ENCODE peak calls at places on chromosome 5, in eight cellular contexts. H is ovary, N is sigmoid colon, P is heart left ventricle, E is endothelial cell of umbilical vein, J is transverse colon, O is upper lobe of left lung, G is breast epithelium. Q is an unnamed sample.
A peak's percentile ranks its signal among the peaks of the same experiment; 100 is the strongest.

GRCh38 chr5:72955143-72955767 is 586 bp upstream of the FCHO2 start:
- DNase-seq in H (no peak), N (peak; percentile 91), P (peak; percentile 87), E (no peak), J (peak; percentile 78), O (peak; percentile 91), G (no peak), Q (peak; percentile 88)

GRCh38 chr5:130337179-130337888 is 433.1 kb downstream of the CHSY3 start:
- DNase-seq in H (no peak), N (no peak), P (no peak), E (peak; percentile 87), J (no peak), O (peak; percentile 17), G (no peak), Q (no peak)

GRCh38 chr5:150489358-150490295 is 18.3 kb upstream of the NDST1 start:
- DNase-seq in H (no peak), N (peak; percentile 62), P (no peak), E (no peak), J (peak; percentile 60), O (no peak), G (no peak), Q (no peak)

GRCh38 chr5:131628990-131629389 is 6.0 kb downstream of the RAPGEF6 start:
- DNase-seq in H (no peak), N (no peak), P (no peak), E (no peak), J (peak; percentile 17), O (no peak), G (no peak), Q (no peak)

GRCh38 chr5:141384471-141385267 is 2.1 kb downstream of the PCDHGA7 start:
- DNase-seq in H (no peak), N (no peak), P (no peak), E (no peak), J (no peak), O (no peak), G (no peak), Q (no peak)

GRCh38 chr5:167899490-167899889 is 392.0 kb upstream of the WWC1 start:
- DNase-seq in H (no peak), N (no peak), P (no peak), E (no peak), J (no peak), O (no peak), G (no peak), Q (no peak)

GRCh38 chr5:20678814-20679298 is 690.9 kb upstream of the CDH18 start:
- DNase-seq in H (no peak), N (no peak), P (no peak), E (no peak), J (no peak), O (no peak), G (no peak), Q (no peak)

GRCh38 chr5:133741396-133741795 is 129.1 kb upstream of the FSTL4 start:
- DNase-seq in H (no peak), N (no peak), P (no peak), E (no peak), J (no peak), O (no peak), G (no peak), Q (no peak)

GRCh38 chr5:108753877-108754276 is 6.2 kb downstream of the FER start:
- DNase-seq in H (no peak), N (no peak), P (no peak), E (no peak), J (no peak), O (no peak), G (no peak), Q (no peak)

GRCh38 chr5:55601209-55601618 is 66.5 kb upstream of the PLPP1 start:
- DNase-seq in H (peak; percentile 40), N (peak; percentile 95), P (peak; percentile 88), E (peak; percentile 83), J (peak; percentile 85), O (no peak), G (peak; percentile 89), Q (peak; percentile 84)
- TF ChIP-seq POLR2A in H (no peak), N (no peak), P (no peak), E (no peak), J (peak; percentile 12), O (no peak), G (no peak), Q (peak; percentile 93)

GRCh38 chr5:17440766-17441165 is 57.3 kb upstream of the TAF11L2 start:
- DNase-seq in H (no peak), N (no peak), P (no peak), E (no peak), J (no peak), O (no peak), G (no peak), Q (no peak)

GRCh38 chr5:17444496-17444895 is 53.5 kb upstream of the TAF11L2 start:
- DNase-seq in H (no peak), N (no peak), P (no peak), E (no peak), J (no peak), O (no peak), G (no peak), Q (no peak)

GRCh38 chr5:17445185-17445584 is 52.8 kb upstream of the TAF11L2 start:
- DNase-seq in H (no peak), N (no peak), P (no peak), E (no peak), J (peak; percentile 49), O (no peak), G (no peak), Q (no peak)

GRCh38 chr5:17441351-17441750 is 56.7 kb upstream of the TAF11L2 start:
- DNase-seq in H (no peak), N (no peak), P (no peak), E (no peak), J (no peak), O (no peak), G (no peak), Q (no peak)

DNA sequence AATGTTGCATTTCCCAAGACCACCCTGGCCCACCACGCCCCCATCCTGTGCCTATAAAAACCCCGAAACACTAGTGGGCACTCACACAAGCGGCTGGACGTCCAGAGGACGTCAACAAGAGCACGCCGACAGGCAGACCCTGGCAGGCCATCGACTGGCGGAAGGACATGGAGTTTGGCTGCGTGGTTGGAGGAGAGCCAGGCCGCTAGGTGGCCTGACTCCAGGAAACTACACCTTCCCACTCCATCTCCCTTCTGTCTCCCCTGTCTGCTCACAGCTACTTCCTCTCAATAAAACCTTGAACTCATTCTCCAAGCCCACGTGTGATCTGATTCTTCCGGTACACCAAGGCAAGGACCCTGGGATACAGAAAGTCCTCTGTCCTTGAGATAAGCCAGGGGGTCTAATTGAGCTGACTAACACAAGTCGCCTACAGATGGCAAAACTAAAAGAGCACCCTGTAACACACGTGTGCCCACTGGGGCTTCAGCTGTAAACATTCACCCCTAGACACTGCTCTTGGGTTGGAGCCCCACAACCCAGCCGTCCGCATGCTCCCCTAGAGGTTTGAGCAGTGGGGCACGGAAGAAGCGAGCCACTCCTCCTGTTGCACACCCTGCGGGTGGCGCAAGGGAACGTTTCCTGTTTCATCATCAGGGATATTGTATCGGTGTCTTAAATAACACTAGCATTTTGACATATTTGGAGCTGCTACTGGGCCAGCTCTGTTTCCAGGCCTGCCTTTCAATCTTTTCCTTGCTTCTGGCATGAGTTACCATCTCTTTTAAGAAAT is 54.5 kb upstream of the TAF11L2 start:
- DNase-seq in H (no peak), N (no peak), P (no peak), E (no peak), J (no peak), O (peak; percentile 10), G (no peak), Q (peak; percentile 31)
- TF ChIP-seq CTCF in H (no peak), N (no peak), P (no peak), E (no peak), J (no peak), O (no peak), G (no peak), Q (no peak)

GRCh38 chr5:173310296-173310769 is 17.9 kb downstream of the STC2 start:
- DNase-seq in H (no peak), N (no peak), P (no peak), E (no peak), J (no peak), O (no peak), G (no peak), Q (no peak)
- H3K4me3 ChIP-seq in H (no peak overlapping the region), N (no peak overlapping the region), P (no peak overlapping the region), E (no peak overlapping the region), J (no peak overlapping the region), O (no peak overlapping the region), G (no peak overlapping the region), Q (no peak overlapping the region)

GRCh38 chr5:37830348-37830747 is 9.5 kb downstream of the GDNF start:
- DNase-seq in H (no peak), N (no peak), P (no peak), E (no peak), J (no peak), O (no peak), G (no peak), Q (no peak)

GRCh38 chr5:37823433-37824152 is 16.2 kb downstream of the GDNF start:
- DNase-seq in H (no peak), N (no peak), P (no peak), E (no peak), J (no peak), O (no peak), G (no peak), Q (no peak)

GRCh38 chr5:37825334-37825915 is 14.4 kb downstream of the GDNF start:
- DNase-seq in H (no peak), N (no peak), P (no peak), E (no peak), J (no peak), O (no peak), G (no peak), Q (no peak)
- TF ChIP-seq POLR2A in H (no peak), N (no peak), P (no peak), E (no peak), J (no peak), O (no peak), G (no peak), Q (no peak)

GRCh38 chr5:10133830-10134229 is 115.9 kb downstream of the ATPSCKMT start:
- DNase-seq in H (no peak), N (no peak), P (no peak), E (no peak), J (no peak), O (no peak), G (no peak), Q (no peak)
- TF ChIP-seq CTCF in H (no peak), N (no peak), P (no peak), E (no peak), J (no peak), O (no peak), G (no peak), Q (no peak)

DNA sequence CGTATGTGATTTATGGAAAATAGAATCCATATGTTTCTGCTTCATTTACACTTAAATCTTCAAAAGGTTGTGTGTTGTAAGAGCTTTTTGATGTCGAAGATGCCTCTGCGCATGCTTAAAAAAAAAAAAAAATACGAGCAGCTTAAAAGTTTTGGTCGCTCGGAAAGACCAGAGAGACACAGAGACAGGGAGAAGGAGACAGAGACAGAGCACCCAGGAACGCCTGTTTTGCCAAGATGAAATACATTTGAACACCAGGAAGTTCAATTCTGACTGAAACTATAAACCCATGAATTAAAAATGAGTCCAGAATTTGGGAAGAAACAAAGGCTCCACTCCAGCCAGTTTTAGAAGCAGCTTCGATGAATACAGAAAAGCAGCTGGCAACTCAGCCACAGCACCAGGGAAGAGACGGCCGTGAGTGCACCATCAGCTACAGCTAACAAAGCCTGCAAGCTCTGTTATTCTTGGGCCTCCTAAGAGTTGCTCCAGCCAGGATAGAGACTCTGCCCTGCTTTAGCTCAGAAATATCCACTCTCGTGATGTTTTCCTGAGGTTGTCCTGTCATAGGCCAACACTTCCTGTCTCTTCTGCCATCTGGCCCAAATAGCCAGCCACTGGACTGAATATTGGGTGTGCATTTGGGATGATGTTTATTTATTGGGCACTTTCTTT is 2.5 kb upstream of the ZNF474 start:
- DNase-seq in H (peak; percentile 18), N (peak; percentile 62), P (no peak), E (no peak), J (no peak), O (no peak), G (no peak), Q (no peak)
- H3K4me3 ChIP-seq in H (no peak overlapping the region), N (no peak overlapping the region), P (no peak overlapping the region), E (no peak overlapping the region), J (no peak overlapping the region), O (no peak overlapping the region), G (no peak overlapping the region), Q (no peak overlapping the region)